ENCODE peak calls at places on chromosome 7, in eight cellular contexts. J is NCI-H1417; W is heart right ventricle; G is ELF-1; O is fibroblast of the aortic adventitia; V is H9; Y is A172; H is activated CD8-positive, alpha-beta T cell treated with anti-CD3 and anti-CD28 coated beads for 36 hours. U is an unnamed sample.

GRCh38 chr7:19110026-19110777 is 7.2 kb downstream of the TWIST1 start:
- DNase-seq in J (no peak), W (no peak), Y (no peak), G (peak; percentile 12), O (no peak), H (no peak), V (no peak), U (no peak)

GRCh38 chr7:45922810-45923209 is 1.7 kb upstream of the IGFBP3 start:
- DNase-seq in J (peak; percentile 68), W (peak; percentile 29), H (peak; percentile 25), G (no peak), O (no peak), Y (no peak), V (no peak), U (no peak)

GRCh38 chr7:122622682-122623081 is 76.2 kb downstream of the RNF133 start:
- DNase-seq in J (no peak), W (no peak), O (peak; percentile 2), Y (no peak), V (no peak), G (no peak), H (no peak), U (no peak)

GRCh38 chr7:253491-254336 is 36.3 kb upstream of the FOXL3 start:
- DNase-seq in O (no peak), J (no peak), H (no peak), V (no peak), G (no peak), W (no peak), Y (no peak), U (no peak)

GRCh38 chr7:10802526-10802925 is 171.1 kb upstream of the PHF14 start:
- DNase-seq in O (no peak), H (no peak), V (no peak), W (no peak), J (no peak), Y (peak; percentile 93), G (peak; percentile 20), U (no peak)

GRCh38 chr7:103735377-103735776 is 254.1 kb downstream of the RELN start:
- DNase-seq in H (no peak), W (no peak), Y (peak; percentile 87), V (no peak), J (peak; percentile 38), G (no peak), O (peak; percentile 42), U (no peak)

GRCh38 chr7:329691-330281 is 39.8 kb downstream of the FOXL3 start:
- DNase-seq in O (no peak), H (no peak), J (peak; percentile 14), G (no peak), V (no peak), Y (no peak), W (no peak), U (no peak)

GRCh38 chr7:96959135-96959534 is 46.2 kb upstream of the DLX6 start:
- DNase-seq in H (no peak), W (no peak), O (no peak), J (no peak), G (no peak), V (no peak), Y (no peak), U (no peak)

GRCh38 chr7:42843209-42843800 is 68.6 kb downstream of the C7orf25 start:
- DNase-seq in O (peak; percentile 55), G (peak; percentile 47), Y (peak; percentile 58), V (peak; percentile 75), J (peak; percentile 74), H (peak; percentile 49), W (peak; percentile 22), U (no peak)

U was measured in RWPE2.